ENCODE peak calls at places on chromosomes 7 and 10, in seven cellular contexts. One of them, this sample, is unnamed.

GRCh38 chr10:6621536-6621935 is 41.5 kb upstream of the PRKCQ start:
- DNase-seq in mesendoderm: peak; percentile 78
- DNase-seq in neuronal stem cell: peak; percentile 14
- DNase-seq in trophoblast cell: no peak
- DNase-seq in IMR-90: peak; percentile 12
- DNase-seq in mesenchymal stem cell: peak; percentile 44
- DNase-seq in H1: no peak
- DNase-seq in this sample: no peak

GRCh38 chr7:135283959-135284638 is 50.5 kb downstream of the STRA8 start:
- DNase-seq in H1: no peak
- DNase-seq in neuronal stem cell: no peak
- DNase-seq in mesenchymal stem cell: no peak
- DNase-seq in IMR-90: no peak
- DNase-seq in mesendoderm: no peak
- DNase-seq in trophoblast cell: no peak
- DNase-seq in this sample: no peak

GRCh38 chr7:129550673-129551360 is 48.5 kb downstream of the SMKR1 start:
- DNase-seq in trophoblast cell: no peak
- DNase-seq in H1: no peak
- DNase-seq in mesendoderm: no peak
- DNase-seq in IMR-90: no peak
- DNase-seq in mesenchymal stem cell: no peak
- DNase-seq in neuronal stem cell: no peak
- DNase-seq in this sample: no peak

GRCh38 chr10:86753638-86754434 is 2.6 kb upstream of the BMPR1A start:
- DNase-seq in IMR-90: no peak
- DNase-seq in H1: no peak
- DNase-seq in neuronal stem cell: no peak
- DNase-seq in mesenchymal stem cell: no peak
- DNase-seq in mesendoderm: no peak
- DNase-seq in trophoblast cell: no peak
- DNase-seq in this sample: no peak

GRCh38 chr7:102439963-102440795 is 6.8 kb downstream of the ORAI2 start:
- DNase-seq in H1: no peak
- DNase-seq in IMR-90: peak; percentile 79
- DNase-seq in neuronal stem cell: peak; percentile 48
- DNase-seq in mesenchymal stem cell: peak; percentile 91
- DNase-seq in trophoblast cell: peak; percentile 68
- DNase-seq in mesendoderm: peak; percentile 89
- DNase-seq in this sample: peak; percentile 86

GRCh38 chr7:47183896-47184629 is 397.8 kb downstream of the TNS3 start:
- DNase-seq in mesendoderm: no peak
- DNase-seq in H1: no peak
- DNase-seq in trophoblast cell: no peak
- DNase-seq in IMR-90: no peak
- DNase-seq in mesenchymal stem cell: no peak
- DNase-seq in neuronal stem cell: no peak
- DNase-seq in this sample: no peak

GRCh38 chr7:68073701-68074100 is 1077.1 kb downstream of the TYW1 start:
- DNase-seq in mesendoderm: no peak
- DNase-seq in H1: no peak
- DNase-seq in neuronal stem cell: no peak
- DNase-seq in mesenchymal stem cell: no peak
- DNase-seq in trophoblast cell: no peak
- DNase-seq in IMR-90: no peak
- DNase-seq in this sample: no peak

GRCh38 chr10:48821692-48822091 is 117.9 kb downstream of the LRRC18 start:
- DNase-seq in mesenchymal stem cell: no peak
- DNase-seq in trophoblast cell: no peak
- DNase-seq in H1: no peak
- DNase-seq in IMR-90: no peak
- DNase-seq in neuronal stem cell: no peak
- DNase-seq in mesendoderm: no peak
- DNase-seq in this sample: no peak

GRCh38 chr7:135634191-135634878 is 28.0 kb upstream of the STMP1 start:
- DNase-seq in mesenchymal stem cell: no peak
- DNase-seq in IMR-90: no peak
- DNase-seq in mesendoderm: no peak
- DNase-seq in neuronal stem cell: no peak
- DNase-seq in trophoblast cell: no peak
- DNase-seq in H1: no peak
- DNase-seq in this sample: no peak

GRCh38 chr10:13930123-13930522 is 343.4 kb downstream of the PRPF18 start:
- DNase-seq in mesendoderm: peak; percentile 95
- DNase-seq in trophoblast cell: no peak
- DNase-seq in H1: no peak
- DNase-seq in neuronal stem cell: no peak
- DNase-seq in IMR-90: no peak
- DNase-seq in mesenchymal stem cell: no peak
- DNase-seq in this sample: no peak

GRCh38 chr7:1361016-1361755 is 98.1 kb downstream of the MICALL2 start:
- DNase-seq in mesenchymal stem cell: no peak
- DNase-seq in neuronal stem cell: no peak
- DNase-seq in H1: no peak
- DNase-seq in trophoblast cell: no peak
- DNase-seq in IMR-90: no peak
- DNase-seq in mesendoderm: no peak
- DNase-seq in this sample: no peak

GRCh38 chr7:103075337-103075918 is 488 bp downstream of the ARMC10 start:
- DNase-seq in mesendoderm: peak; percentile 64
- DNase-seq in mesenchymal stem cell: peak; percentile 59
- DNase-seq in H1: peak; percentile 88
- DNase-seq in trophoblast cell: peak; percentile 46
- DNase-seq in neuronal stem cell: peak; percentile 48
- DNase-seq in IMR-90: peak; percentile 62
- DNase-seq in this sample: peak; percentile 89

GRCh38 chr10:126661841-126662520 is 8.5 kb downstream of the C10orf90 start:
- DNase-seq in IMR-90: no peak
- DNase-seq in mesendoderm: no peak
- DNase-seq in neuronal stem cell: no peak
- DNase-seq in mesenchymal stem cell: peak; percentile 84
- DNase-seq in H1: no peak
- DNase-seq in trophoblast cell: no peak
- DNase-seq in this sample: no peak

GRCh38 chr10:124641282-124642075 is 102.7 kb downstream of the FAM53B start:
- DNase-seq in mesendoderm: no peak
- DNase-seq in IMR-90: peak; percentile 62
- DNase-seq in neuronal stem cell: no peak
- DNase-seq in trophoblast cell: peak; percentile 9
- DNase-seq in mesenchymal stem cell: peak; percentile 59
- DNase-seq in H1: no peak
- DNase-seq in this sample: no peak

GRCh38 chr10:29585488-29585976 is 49.2 kb downstream of the SVIL start:
- DNase-seq in neuronal stem cell: peak; percentile 30
- DNase-seq in IMR-90: peak; percentile 28
- DNase-seq in trophoblast cell: no peak
- DNase-seq in mesendoderm: peak; percentile 57
- DNase-seq in H1: peak; percentile 62
- DNase-seq in mesenchymal stem cell: no peak
- DNase-seq in this sample: peak; percentile 78

GRCh38 chr10:108789911-108790310 is 1133.4 kb downstream of the XPNPEP1 start:
- DNase-seq in IMR-90: peak; percentile 60
- DNase-seq in trophoblast cell: no peak
- DNase-seq in mesenchymal stem cell: peak; percentile 72
- DNase-seq in mesendoderm: no peak
- DNase-seq in neuronal stem cell: no peak
- DNase-seq in H1: no peak
- DNase-seq in this sample: no peak

GRCh38 chr10:16891375-16892313 is 74.4 kb upstream of the RSU1 start:
- DNase-seq in IMR-90: peak; percentile 82
- DNase-seq in mesendoderm: peak; percentile 94
- DNase-seq in H1: peak; percentile 63
- DNase-seq in neuronal stem cell: peak; percentile 53
- DNase-seq in trophoblast cell: no peak
- DNase-seq in mesenchymal stem cell: peak; percentile 82
- DNase-seq in this sample: peak; percentile 82

GRCh38 chr7:124702385-124702784 is 63.2 kb downstream of the GPR37 start:
- DNase-seq in mesendoderm: no peak
- DNase-seq in neuronal stem cell: no peak
- DNase-seq in H1: no peak
- DNase-seq in trophoblast cell: no peak
- DNase-seq in mesenchymal stem cell: peak; percentile 39
- DNase-seq in IMR-90: peak; percentile 65
- DNase-seq in this sample: no peak

GRCh38 chr10:86678999-86679792 is 10.9 kb downstream of the LDB3 start:
- DNase-seq in mesendoderm: no peak
- DNase-seq in mesenchymal stem cell: no peak
- DNase-seq in IMR-90: no peak
- DNase-seq in H1: no peak
- DNase-seq in neuronal stem cell: no peak
- DNase-seq in trophoblast cell: no peak
- DNase-seq in this sample: no peak

GRCh38 chr7:104111294-104111693 is 96.5 kb downstream of the ORC5 start:
- DNase-seq in neuronal stem cell: no peak
- DNase-seq in mesenchymal stem cell: no peak
- DNase-seq in IMR-90: no peak
- DNase-seq in trophoblast cell: no peak
- DNase-seq in H1: no peak
- DNase-seq in mesendoderm: no peak
- DNase-seq in this sample: no peak

GRCh38 chr7:159060440-159060839 is 84.2 kb downstream of the VIPR2 start:
- DNase-seq in H1: no peak
- DNase-seq in IMR-90: no peak
- DNase-seq in mesenchymal stem cell: no peak
- DNase-seq in trophoblast cell: no peak
- DNase-seq in mesendoderm: no peak
- DNase-seq in neuronal stem cell: no peak
- DNase-seq in this sample: no peak

GRCh38 chr7:43905954-43906326 is 456 bp downstream of the URGCP start:
- DNase-seq in mesenchymal stem cell: peak; percentile 60
- DNase-seq in H1: peak; percentile 59
- DNase-seq in IMR-90: peak; percentile 34
- DNase-seq in trophoblast cell: peak; percentile 35
- DNase-seq in neuronal stem cell: no peak
- DNase-seq in mesendoderm: peak; percentile 64
- DNase-seq in this sample: peak; percentile 45

GRCh38 chr10:96369890-96370574 is 11.2 kb upstream of the OPALIN start:
- DNase-seq in neuronal stem cell: no peak
- DNase-seq in mesendoderm: no peak
- DNase-seq in mesenchymal stem cell: no peak
- DNase-seq in IMR-90: no peak
- DNase-seq in trophoblast cell: peak; percentile 79
- DNase-seq in H1: no peak
- DNase-seq in this sample: no peak

GRCh38 chr10:106941297-106942034 is 223.0 kb downstream of the SORCS1 start:
- DNase-seq in H1: no peak
- DNase-seq in IMR-90: no peak
- DNase-seq in trophoblast cell: no peak
- DNase-seq in mesenchymal stem cell: no peak
- DNase-seq in neuronal stem cell: no peak
- DNase-seq in mesendoderm: no peak
- DNase-seq in this sample: no peak

GRCh38 chr10:125144693-125145623 is 15.4 kb downstream of the CTBP2 start:
- DNase-seq in IMR-90: peak; percentile 57
- DNase-seq in neuronal stem cell: no peak
- DNase-seq in H1: peak; percentile 71
- DNase-seq in mesendoderm: peak; percentile 82
- DNase-seq in trophoblast cell: no peak
- DNase-seq in mesenchymal stem cell: peak; percentile 61
- DNase-seq in this sample: peak; percentile 67

GRCh38 chr10:71681977-71682376 is 37.6 kb downstream of the C10orf105 start:
- DNase-seq in mesendoderm: no peak
- DNase-seq in trophoblast cell: no peak
- DNase-seq in H1: no peak
- DNase-seq in mesenchymal stem cell: no peak
- DNase-seq in IMR-90: no peak
- DNase-seq in neuronal stem cell: no peak
- DNase-seq in this sample: no peak

GRCh38 chr10:71675295-71675970 is 44.1 kb downstream of the C10orf105 start:
- DNase-seq in neuronal stem cell: no peak
- DNase-seq in IMR-90: no peak
- DNase-seq in mesendoderm: no peak
- DNase-seq in H1: no peak
- DNase-seq in mesenchymal stem cell: no peak
- DNase-seq in trophoblast cell: no peak
- DNase-seq in this sample: no peak

GRCh38 chr10:71678057-71678805 is 41.3 kb downstream of the C10orf105 start:
- DNase-seq in mesenchymal stem cell: no peak
- DNase-seq in mesendoderm: no peak
- DNase-seq in neuronal stem cell: no peak
- DNase-seq in H1: no peak
- DNase-seq in IMR-90: no peak
- DNase-seq in trophoblast cell: no peak
- DNase-seq in this sample: no peak

GRCh38 chr10:71679425-71679824 is 40.2 kb downstream of the C10orf105 start:
- DNase-seq in mesendoderm: no peak
- DNase-seq in IMR-90: no peak
- DNase-seq in H1: no peak
- DNase-seq in trophoblast cell: no peak
- DNase-seq in neuronal stem cell: no peak
- DNase-seq in mesenchymal stem cell: no peak
- DNase-seq in this sample: no peak

DNA sequence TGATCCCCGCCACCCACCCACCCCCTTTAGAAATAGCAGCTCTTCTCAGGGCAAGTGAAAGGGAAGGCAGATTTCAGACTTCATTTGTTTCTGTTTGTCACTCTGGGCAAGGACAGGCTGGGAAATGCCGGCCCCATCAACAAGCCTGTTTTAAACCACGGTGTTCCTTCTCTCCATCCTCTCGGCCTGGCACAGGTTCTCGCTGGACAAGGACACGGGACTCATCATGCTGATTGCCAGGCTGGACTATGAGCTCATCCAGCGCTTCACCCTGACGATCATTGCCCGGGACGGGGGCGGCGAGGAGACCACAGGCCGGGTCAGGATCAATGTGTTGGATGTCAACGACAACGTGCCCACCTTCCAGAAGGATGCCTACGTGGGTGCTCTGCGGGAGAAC is 42.3 kb downstream of the C10orf105 start:
- DNase-seq in IMR-90: no peak
- DNase-seq in mesenchymal stem cell: no peak
- DNase-seq in trophoblast cell: no peak
- DNase-seq in mesendoderm: no peak
- DNase-seq in H1: no peak
- DNase-seq in neuronal stem cell: no peak
- DNase-seq in this sample: no peak
- H4K8ac ChIP-seq in IMR-90: no peak overlapping the region
- H4K8ac ChIP-seq in mesenchymal stem cell: no peak overlapping the region
- H4K8ac ChIP-seq in trophoblast cell: no peak overlapping the region
- H4K8ac ChIP-seq in mesendoderm: no peak overlapping the region
- H4K8ac ChIP-seq in H1: peak overlapping the region; percentile 7
- H4K8ac ChIP-seq in neuronal stem cell: no peak overlapping the region
- H4K8ac ChIP-seq in this sample: no peak overlapping the region

GRCh38 chr10:45274364-45274763 is 41.0 kb downstream of the OR13A1 start:
- DNase-seq in mesendoderm: no peak
- DNase-seq in IMR-90: no peak
- DNase-seq in trophoblast cell: no peak
- DNase-seq in neuronal stem cell: no peak
- DNase-seq in H1: no peak
- DNase-seq in mesenchymal stem cell: no peak
- DNase-seq in this sample: no peak
- H4K8ac ChIP-seq in mesendoderm: no peak overlapping the region
- H4K8ac ChIP-seq in IMR-90: no peak overlapping the region
- H4K8ac ChIP-seq in trophoblast cell: no peak overlapping the region
- H4K8ac ChIP-seq in neuronal stem cell: no peak overlapping the region
- H4K8ac ChIP-seq in H1: no peak overlapping the region
- H4K8ac ChIP-seq in mesenchymal stem cell: no peak overlapping the region
- H4K8ac ChIP-seq in this sample: no peak overlapping the region

GRCh38 chr10:55747244-55747643 is 613.8 kb downstream of the ZWINT start:
- DNase-seq in mesenchymal stem cell: no peak
- DNase-seq in H1: no peak
- DNase-seq in mesendoderm: no peak
- DNase-seq in trophoblast cell: no peak
- DNase-seq in neuronal stem cell: no peak
- DNase-seq in IMR-90: no peak
- DNase-seq in this sample: no peak
- H4K8ac ChIP-seq in mesenchymal stem cell: no peak overlapping the region
- H4K8ac ChIP-seq in H1: no peak overlapping the region
- H4K8ac ChIP-seq in mesendoderm: no peak overlapping the region
- H4K8ac ChIP-seq in trophoblast cell: no peak overlapping the region
- H4K8ac ChIP-seq in neuronal stem cell: no peak overlapping the region
- H4K8ac ChIP-seq in IMR-90: no peak overlapping the region
- H4K8ac ChIP-seq in this sample: no peak overlapping the region

GRCh38 chr7:85220651-85221050 is 33.8 kb upstream of the SEMA3D start:
- DNase-seq in neuronal stem cell: no peak
- DNase-seq in mesenchymal stem cell: no peak
- DNase-seq in IMR-90: no peak
- DNase-seq in H1: no peak
- DNase-seq in mesendoderm: no peak
- DNase-seq in trophoblast cell: no peak
- DNase-seq in this sample: no peak
- H4K8ac ChIP-seq in neuronal stem cell: no peak overlapping the region
- H4K8ac ChIP-seq in mesenchymal stem cell: no peak overlapping the region
- H4K8ac ChIP-seq in IMR-90: no peak overlapping the region
- H4K8ac ChIP-seq in H1: no peak overlapping the region
- H4K8ac ChIP-seq in mesendoderm: no peak overlapping the region
- H4K8ac ChIP-seq in trophoblast cell: no peak overlapping the region
- H4K8ac ChIP-seq in this sample: no peak overlapping the region